ENCODE peak calls at places on chromosomes 4 and X, in eight cellular contexts. I is esophagus squamous epithelium, S is KG1, L is skeletal muscle cell, A is HFFc6, O is ELR, X is GM20000, Z is DMS153. P is an unnamed sample.

GRCh38 chrX:136577562-136577961 is 45.5 kb downstream of the VGLL1 start:
- DNase-seq in I (no peak), S (peak), L (no peak), A (peak), O (peak), X (peak), Z (peak), P (no peak)

GRCh38 chrX:40867352-40867751 is 132.0 kb upstream of the MED14 start:
- DNase-seq in I (no peak), S (no peak), L (no peak), A (no peak), O (peak), X (no peak), Z (no peak), P (no peak)

GRCh38 chrX:34381241-34381640 is 249.1 kb upstream of the FAM47A start:
- DNase-seq in I (no peak), S (no peak), L (no peak), A (peak), O (no peak), X (no peak), Z (no peak), P (no peak)

GRCh38 chr4:6277935-6278800 is 8.5 kb downstream of the WFS1 start:
- DNase-seq in I (no peak), S (no peak), L (no peak), A (no peak), O (no peak), X (no peak), Z (no peak), P (no peak)

GRCh38 chr4:148435654-148436406 is 6.4 kb downstream of the NR3C2 start:
- DNase-seq in I (no peak), S (no peak), L (no peak), A (no peak), O (no peak), X (no peak), Z (no peak), P (no peak)

GRCh38 chr4:145418739-145419138 is 62.9 kb upstream of the SMAD1 start:
- DNase-seq in I (no peak), S (no peak), L (no peak), A (no peak), O (no peak), X (no peak), Z (no peak), P (no peak)

GRCh38 chr4:74426101-74426500 is 18.8 kb upstream of the AREG start:
- DNase-seq in I (no peak), S (no peak), L (peak), A (peak), O (peak), X (no peak), Z (no peak), P (peak)

GRCh38 chrX:129953881-129954280 is 28.6 kb upstream of the BCORL1 start:
- DNase-seq in I (no peak), S (no peak), L (no peak), A (no peak), O (no peak), X (no peak), Z (no peak), P (no peak)

GRCh38 chr4:20565075-20565721 is 135.1 kb upstream of the PACRGL start:
- DNase-seq in I (no peak), S (no peak), L (peak), A (no peak), O (no peak), X (no peak), Z (no peak), P (no peak)

GRCh38 chrX:5788930-5789329 is 439.7 kb downstream of the NLGN4X start:
- DNase-seq in I (no peak), S (no peak), L (no peak), A (no peak), O (no peak), X (no peak), Z (no peak), P (no peak)

GRCh38 chrX:54452920-54453319 is 12.7 kb downstream of the TSR2 start:
- DNase-seq in I (no peak), S (no peak), L (peak), A (peak), O (peak), X (no peak), Z (no peak), P (no peak)

GRCh38 chr4:1544861-1545275 is 138.6 kb upstream of the NKX1-1 start:
- DNase-seq in I (no peak), S (peak), L (no peak), A (no peak), O (peak), X (no peak), Z (peak), P (no peak)

GRCh38 chr4:48588230-48588943 is 98.3 kb downstream of the ZAR1 start:
- DNase-seq in I (no peak), S (no peak), L (no peak), A (no peak), O (no peak), X (no peak), Z (no peak), P (no peak)

GRCh38 chrX:38754102-38754790 is 47.0 kb upstream of the MID1IP1 start:
- DNase-seq in I (no peak), S (peak), L (peak), A (peak), O (peak), X (peak), Z (peak), P (peak)

GRCh38 chr4:121583396-121583795 is 113.4 kb downstream of the ANXA5 start:
- DNase-seq in I (no peak), S (no peak), L (no peak), A (no peak), O (no peak), X (no peak), Z (no peak), P (no peak)

GRCh38 chrX:48786341-48786800 is at the start of gene GATA1:
- DNase-seq in I (no peak), S (no peak), L (no peak), A (no peak), O (no peak), X (no peak), Z (no peak), P (no peak)

GRCh38 chr4:53558981-53559620 is 32.2 kb downstream of the LNX1 start:
- DNase-seq in I (no peak), S (no peak), L (no peak), A (peak), O (peak), X (no peak), Z (no peak), P (no peak)

GRCh38 chr4:90536408-90536807 is 409.2 kb downstream of the CCSER1 start:
- DNase-seq in I (no peak), S (no peak), L (no peak), A (no peak), O (no peak), X (no peak), Z (peak), P (no peak)

GRCh38 chr4:143700420-143701352 is at the start of gene FREM3:
- DNase-seq in I (no peak), S (no peak), L (no peak), A (no peak), O (no peak), X (no peak), Z (no peak), P (no peak)

GRCh38 chr4:8297141-8297601 is 27.6 kb downstream of the HTRA3 start:
- DNase-seq in I (no peak), S (no peak), L (no peak), A (no peak), O (no peak), X (no peak), Z (no peak), P (no peak)

GRCh38 chr4:156190606-156191005 is 236.9 kb upstream of the CTSO start:
- DNase-seq in I (no peak), S (no peak), L (peak), A (peak), O (peak), X (no peak), Z (no peak), P (peak)

GRCh38 chr4:38743866-38744265 is 38.9 kb downstream of the TLR10 start:
- DNase-seq in I (no peak), S (no peak), L (no peak), A (no peak), O (no peak), X (no peak), Z (no peak), P (no peak)

GRCh38 chr4:110630621-110631402 is 7.9 kb upstream of the PITX2 start:
- DNase-seq in I (no peak), S (no peak), L (no peak), A (no peak), O (peak), X (peak), Z (no peak), P (no peak)

GRCh38 chrX:37685452-37686347 is at the start of gene XK:
- DNase-seq in I (no peak), S (peak), L (no peak), A (no peak), O (peak), X (peak), Z (peak), P (no peak)

GRCh38 chrX:9678215-9678980 is 87.2 kb downstream of the GPR143 start:
- DNase-seq in I (no peak), S (no peak), L (no peak), A (no peak), O (no peak), X (no peak), Z (no peak), P (no peak)

GRCh38 chr4:166045457-166045856 is 172.4 kb downstream of the TLL1 start:
- DNase-seq in I (no peak), S (no peak), L (no peak), A (no peak), O (no peak), X (peak), Z (no peak), P (no peak)

GRCh38 chrX:65601530-65602281 is 65.7 kb upstream of the MSN start:
- DNase-seq in I (peak), S (no peak), L (peak), A (peak), O (peak), X (no peak), Z (peak), P (peak)

GRCh38 chr4:7379161-7379560 is 55.6 kb downstream of the PSAPL1 start:
- DNase-seq in I (no peak), S (no peak), L (no peak), A (no peak), O (no peak), X (no peak), Z (no peak), P (no peak)

GRCh38 chr4:57044279-57044678 is 65.6 kb downstream of the POLR2B start:
- DNase-seq in I (no peak), S (no peak), L (no peak), A (peak), O (no peak), X (no peak), Z (no peak), P (peak)

GRCh38 chrX:41238543-41238942 is 95.4 kb upstream of the DDX3X start:
- DNase-seq in I (no peak), S (no peak), L (peak), A (peak), O (peak), X (no peak), Z (no peak), P (no peak)

GRCh38 chr4:123739806-123740205 is 343.2 kb downstream of the SPRY1 start:
- DNase-seq in I (no peak), S (no peak), L (no peak), A (no peak), O (no peak), X (no peak), Z (no peak), P (no peak)

GRCh38 chr4:164572877-164573279 is 181.1 kb upstream of the SMIM31 start:
- DNase-seq in I (no peak), S (no peak), L (no peak), A (no peak), O (peak), X (no peak), Z (no peak), P (no peak)

GRCh38 chr4:99735822-99736221 is 78.2 kb upstream of the C4orf54 start:
- DNase-seq in I (no peak), S (no peak), L (no peak), A (no peak), O (no peak), X (no peak), Z (no peak), P (no peak)

GRCh38 chr4:145097331-145097820 is 620 bp downstream of the ANAPC10 start:
- DNase-seq in I (no peak), S (no peak), L (no peak), A (no peak), O (no peak), X (no peak), Z (no peak), P (no peak)

GRCh38 chr4:79042079-79042674 is 102.9 kb upstream of the PAQR3 start:
- DNase-seq in I (no peak), S (peak), L (no peak), A (peak), O (peak), X (peak), Z (peak), P (no peak)

GRCh38 chr4:8639021-8639420 is 46.5 kb downstream of the CPZ start:
- DNase-seq in I (no peak), S (no peak), L (no peak), A (no peak), O (no peak), X (no peak), Z (no peak), P (no peak)

GRCh38 chrX:132442674-132443073 is 46.2 kb downstream of the MBNL3 start:
- DNase-seq in I (no peak), S (no peak), L (no peak), A (no peak), O (no peak), X (no peak), Z (no peak), P (no peak)

GRCh38 chrX:2894885-2895292 is 34.2 kb downstream of the ARSD start:
- DNase-seq in I (no peak), S (no peak), L (peak), A (peak), O (peak), X (no peak), Z (no peak), P (peak)